ENCODE peak calls at places on chromosomes 11 and 22, in five cellular contexts. T is neural progenitor cell, P is neuronal stem cell, B is lower lobe of right lung, Q is thoracic aorta. S is an unnamed sample. For H3K9me3, the result is how much of the 10 kb centered on the place peaks cover.

GRCh38 chr22:21449531-21450319 is 17.5 kb upstream of the TMEM191C start:
- DNase-seq in T (peak), P (no peak), B (peak), Q (no peak), S (no peak)

GRCh38 chr11:123550620-123550917 is 103.9 kb downstream of the SCN3B start:
- DNase-seq in T (peak), P (no peak), B (no peak), Q (no peak), S (no peak)

GRCh38 chr22:30781271-30781875 is 86.7 kb downstream of the OSBP2 start:
- DNase-seq in T (no peak), P (no peak), B (no peak), Q (no peak), S (no peak)

GRCh38 chr22:36641902-36642640 is 61.5 kb downstream of the CACNG2 start:
- DNase-seq in T (no peak), P (no peak), B (no peak), Q (no peak), S (no peak)

GRCh38 chr22:26461188-26461810 is 22.3 kb downstream of the HPS4 start:
- DNase-seq in T (peak), P (peak), B (peak), Q (no peak), S (peak)

GRCh38 chr22:37431811-37432707 is 4.8 kb upstream of the ELFN2 start:
- DNase-seq in T (no peak), P (no peak), B (no peak), Q (no peak), S (peak)

GRCh38 chr11:93958991-93959390 is 62.2 kb upstream of the HEPHL1 start:
- DNase-seq in T (no peak), P (no peak), B (no peak), Q (no peak), S (no peak)

GRCh38 chr11:111018571-111018970 is 227.0 kb upstream of the POU2AF2 start:
- DNase-seq in T (no peak), P (no peak), B (no peak), Q (no peak), S (no peak)

GRCh38 chr22:38718414-38718813 is 12.7 kb downstream of the GTPBP1 start:
- DNase-seq in T (peak), P (no peak), B (peak), Q (peak), S (no peak)

GRCh38 chr22:31474743-31475142 is 14.9 kb downstream of the EIF4ENIF1 start:
- DNase-seq in T (no peak), P (no peak), B (no peak), Q (no peak), S (no peak)

GRCh38 chr11:116504541-116505149 is 268.1 kb downstream of the BUD13 start:
- DNase-seq in T (no peak), P (no peak), B (no peak), Q (no peak), S (no peak)

GRCh38 chr11:14310696-14311095 is 48.3 kb downstream of the RRAS2 start:
- DNase-seq in T (no peak), P (no peak), B (no peak), Q (no peak), S (peak)

GRCh38 chr22:25728064-25728463 is 13.9 kb upstream of the MYO18B start:
- DNase-seq in T (no peak), P (no peak), B (no peak), Q (no peak), S (no peak)

GRCh38 chr11:68825603-68826002 is 16.1 kb downstream of the CPT1A start:
- DNase-seq in T (peak), P (no peak), B (no peak), Q (no peak), S (no peak)

GRCh38 chr11:102599642-102600261 is 25.4 kb downstream of the MMP20 start:
- DNase-seq in T (no peak), P (no peak), B (no peak), Q (no peak), S (no peak)

GRCh38 chr22:35961480-35961902 is 67.1 kb downstream of the RBFOX2 start:
- DNase-seq in T (peak), P (peak), B (no peak), Q (peak), S (peak)

GRCh38 chr11:56533054-56533740 is 9.9 kb downstream of the OR5M11 start:
- DNase-seq in T (no peak), P (no peak), B (no peak), Q (no peak), S (no peak)

GRCh38 chr11:126113515-126113957 is 50.9 kb upstream of the CDON start:
- DNase-seq in T (peak), P (no peak), B (peak), Q (peak), S (no peak)

GRCh38 chr11:7577226-7577882 is 63.6 kb downstream of the PPFIBP2 start:
- DNase-seq in T (no peak), P (no peak), B (no peak), Q (no peak), S (no peak)

GRCh38 chr11:103016031-103016430 is 60.5 kb upstream of the MMP13 start:
- DNase-seq in T (no peak), P (no peak), B (no peak), Q (no peak), S (no peak)

GRCh38 chr11:39442177-39442576 is 2017.3 kb downstream of the LRRC4C start:
- DNase-seq in T (no peak), P (no peak), B (no peak), Q (no peak), S (no peak)

GRCh38 chr11:11157201-11157600 is 195.8 kb downstream of the CSNK2A3 start:
- DNase-seq in T (peak), P (no peak), B (no peak), Q (no peak), S (no peak)

GRCh38 chr11:75476716-75477613 is 44.0 kb upstream of the KLHL35 start:
- DNase-seq in T (no peak), P (no peak), B (peak), Q (no peak), S (no peak)

GRCh38 chr22:35617137-35617755 is at the start of gene MB:
- DNase-seq in T (no peak), P (no peak), B (no peak), Q (no peak), S (no peak)

GRCh38 chr11:126310229-126310991 is 6.5 kb downstream of the DCPS start:
- DNase-seq in T (peak), P (peak), B (peak), Q (peak), S (peak)

GRCh38 chr11:103798029-103798428 is 238.4 kb upstream of the DDI1 start:
- DNase-seq in T (no peak), P (no peak), B (no peak), Q (no peak), S (no peak)

GRCh38 chr11:46357483-46357936 is 10.2 kb downstream of the DGKZ start:
- DNase-seq in T (no peak), P (no peak), B (no peak), Q (no peak), S (no peak)

GRCh38 chr11:111479666-111480065 is 32.5 kb downstream of the BTG4 start:
- DNase-seq in T (no peak), P (no peak), B (no peak), Q (no peak), S (no peak)

GRCh38 chr11:126329644-126330200 is 25.8 kb upstream of the ST3GAL4 start:
- DNase-seq in T (no peak), P (no peak), B (no peak), Q (no peak), S (no peak)

GRCh38 chr11:122661182-122661945 is 5.8 kb downstream of the UBASH3B start:
- DNase-seq in T (peak), P (peak), B (no peak), Q (no peak), S (no peak)

GRCh38 chr11:27688076-27688475 is 12.2 kb downstream of the BDNF start:
- DNase-seq in T (peak), P (no peak), B (no peak), Q (no peak), S (no peak)

GRCh38 chr11:45423036-45423435 is 136.9 kb upstream of the SYT13 start:
- DNase-seq in T (no peak), P (no peak), B (no peak), Q (no peak), S (no peak)

GRCh38 chr22:48394787-48395620 is 1432.7 kb downstream of the BRD1 start:
- DNase-seq in T (no peak), P (no peak), B (no peak), Q (no peak), S (no peak)

GRCh38 chr22:26756675-26757293 is 99.4 kb downstream of the MIAT start:
- DNase-seq in T (peak), P (peak), B (peak), Q (peak), S (peak)

GRCh38 chr11:17748044-17748443 is 13.5 kb downstream of the KCNC1 start:
- DNase-seq in T (no peak), P (no peak), B (no peak), Q (no peak), S (no peak)

GRCh38 chr22:33853200-33854097 is 66.8 kb downstream of the LARGE1 start:
- DNase-seq in T (peak), P (no peak), B (peak), Q (no peak), S (peak)

GRCh38 chr22:49487950-49488349 is 339.7 kb downstream of the BRD1 start:
- DNase-seq in T (no peak), P (no peak), B (no peak), Q (no peak), S (no peak)

DNA sequence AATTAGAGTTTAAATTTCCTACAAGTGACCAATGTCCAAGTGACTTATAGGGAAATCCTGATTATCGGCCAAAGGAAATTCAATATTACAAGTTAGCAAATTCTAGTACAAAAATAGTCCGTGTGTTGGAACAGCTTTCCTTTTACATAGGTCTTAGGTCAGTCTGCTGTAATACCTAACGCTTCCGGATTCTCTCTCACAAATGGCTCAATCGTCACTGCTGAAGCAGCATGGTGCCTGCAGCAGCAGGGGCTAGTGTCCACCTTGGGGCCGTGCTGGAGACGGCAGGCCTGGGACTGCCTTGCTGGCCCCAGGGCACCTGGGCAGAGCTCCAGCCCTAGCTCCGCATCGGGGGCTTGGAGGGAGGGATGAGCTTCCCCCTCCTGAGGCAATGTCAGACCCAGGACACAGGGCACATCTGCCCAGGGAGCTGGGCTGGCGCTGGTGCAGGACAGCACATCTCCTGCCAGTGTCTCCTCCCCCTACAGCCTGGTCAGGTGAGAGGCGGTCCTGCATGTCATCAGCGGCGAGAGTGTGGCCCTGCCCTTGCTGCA is 39.4 kb upstream of the CLTCL1 start:
- DNase-seq in T (no peak), P (no peak), B (no peak), Q (no peak), S (no peak)
- H3K9me3 ChIP-seq in T (under half), P (under half), B (under half), Q (under half), S (under half)

DNA sequence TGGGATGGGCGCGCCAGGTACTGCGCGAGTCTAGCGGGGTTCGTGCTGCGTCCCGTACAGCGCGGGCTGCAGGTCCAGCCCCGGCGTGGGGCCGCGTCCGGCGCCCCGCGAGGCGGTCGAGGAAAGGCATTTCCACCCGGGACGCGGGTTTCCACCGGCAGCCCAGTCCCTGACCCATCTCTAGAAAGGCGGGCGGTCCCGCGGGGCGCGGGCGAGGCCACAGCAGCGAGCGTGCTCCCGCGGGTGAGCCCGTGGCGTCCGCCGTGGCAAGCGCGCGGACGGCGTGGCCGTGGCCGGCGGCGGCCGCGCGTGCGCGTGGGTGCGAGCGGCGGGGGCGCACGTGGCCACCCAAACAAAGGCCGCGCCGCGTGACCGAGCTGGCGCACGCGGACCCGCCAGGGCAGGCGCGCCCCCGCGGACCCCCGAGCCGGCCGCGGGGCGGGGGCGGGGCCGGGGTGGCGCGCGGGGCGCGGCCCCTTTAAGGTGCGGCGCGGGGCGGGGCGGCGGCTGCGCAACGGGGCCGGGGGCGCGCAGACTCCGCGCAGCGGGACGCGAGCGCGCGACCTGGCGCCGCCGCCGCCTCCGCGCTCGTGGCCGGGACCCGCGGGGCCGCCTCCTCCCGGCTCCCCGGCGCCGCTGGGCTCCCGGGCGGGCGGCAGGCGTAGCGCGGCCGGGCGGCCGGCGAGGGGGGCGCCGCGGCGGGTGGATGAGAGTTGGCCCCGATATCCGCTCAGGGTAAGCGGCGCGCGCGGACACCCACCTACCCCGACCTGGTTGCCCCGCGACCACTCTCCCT is 39.3 kb upstream of the CELSR1 start:
- DNase-seq in T (peak), P (peak), B (peak), Q (no peak), S (peak)
- H3K4me3 ChIP-seq in T (peak), P (peak), B (peak), Q (peak), S (peak)

DNA sequence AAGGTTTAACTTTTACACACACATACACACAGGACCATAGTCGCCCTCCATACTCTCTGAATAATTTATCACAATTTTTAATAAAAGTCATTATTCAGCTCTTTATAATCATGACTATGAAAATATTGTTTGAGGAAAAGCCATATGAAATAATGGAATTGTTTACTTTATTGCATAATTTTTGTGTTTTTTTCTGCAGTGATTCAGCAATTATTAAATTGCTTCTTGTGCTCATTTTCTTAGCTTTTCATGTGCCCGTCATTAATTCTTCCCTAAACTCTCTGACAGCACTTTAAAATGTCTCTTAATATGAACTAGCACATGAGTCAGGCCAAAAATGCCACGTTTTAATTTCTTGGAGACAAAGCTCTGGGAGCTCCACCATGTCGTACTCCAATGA is 77.5 kb upstream of the ALX4 start:
- DNase-seq in T (no peak), P (no peak), B (no peak), Q (no peak), S (no peak)
- H3K9me3 ChIP-seq in T (under half), P (under half), B (under half), Q (under half), S (under half)

DNA sequence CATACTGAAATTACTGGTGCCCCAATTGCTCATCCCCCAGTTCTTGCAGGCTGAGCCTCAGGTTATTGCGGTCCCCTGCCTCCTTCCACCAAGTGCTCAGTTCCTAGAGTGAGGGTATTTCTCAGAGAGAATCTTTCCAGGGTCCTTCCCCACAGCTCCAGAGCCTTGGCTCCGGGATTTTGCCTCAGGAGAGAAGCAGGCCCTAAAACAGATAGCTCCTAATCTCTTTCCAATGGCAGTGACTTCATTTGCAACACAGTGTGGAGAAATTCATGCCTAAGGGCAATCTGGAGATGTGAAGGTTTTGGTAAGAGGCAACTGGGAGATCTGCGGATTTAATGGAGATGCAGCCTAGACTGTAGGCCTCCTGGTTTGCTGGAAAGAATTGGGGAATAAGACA is 2.9 kb downstream of the NF2 start:
- DNase-seq in T (no peak), P (no peak), B (no peak), Q (no peak), S (peak)
- H3K4me3 ChIP-seq in T (no peak), P (no peak), B (no peak), Q (no peak), S (no peak)

DNA sequence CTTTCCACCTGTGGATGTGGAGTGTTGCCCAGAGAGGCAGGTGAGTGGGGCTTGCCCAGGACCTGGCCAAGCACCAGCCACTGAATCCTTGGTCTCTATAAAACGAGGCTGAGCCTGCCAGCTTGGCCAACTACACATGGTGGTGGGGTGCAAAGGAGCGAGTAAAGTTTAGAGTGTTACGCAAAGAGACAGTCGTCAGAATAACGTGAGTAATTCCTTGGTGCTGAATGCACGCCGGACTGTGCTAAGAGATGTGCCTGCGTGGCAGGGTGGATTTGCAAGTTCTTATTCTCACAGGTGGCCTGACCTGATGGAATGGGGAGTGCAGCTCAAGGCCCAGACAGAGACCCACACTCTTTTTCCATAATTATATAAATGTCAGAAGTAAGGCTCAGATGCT is 88.6 kb upstream of the B3GAT1 start:
- DNase-seq in T (no peak), P (no peak), B (no peak), Q (no peak), S (no peak)
- H3K9me3 ChIP-seq in T (under half), P (under half), B (under half), Q (under half), S (under half)

GRCh38 chr11:2297623-2298030 is 4.1 kb downstream of the C11orf21 start:
- DNase-seq in T (no peak), P (no peak), B (no peak), Q (no peak), S (no peak)

GRCh38 chr11:2300290-2300935 is 1.3 kb downstream of the C11orf21 start:
- DNase-seq in T (no peak), P (no peak), B (no peak), Q (no peak), S (peak)

GRCh38 chr11:2299773-2300172 is 1.9 kb downstream of the C11orf21 start:
- DNase-seq in T (no peak), P (no peak), B (no peak), Q (no peak), S (no peak)

GRCh38 chr11:2298131-2298794 is 3.5 kb downstream of the C11orf21 start:
- DNase-seq in T (no peak), P (no peak), B (no peak), Q (no peak), S (peak)

DNA sequence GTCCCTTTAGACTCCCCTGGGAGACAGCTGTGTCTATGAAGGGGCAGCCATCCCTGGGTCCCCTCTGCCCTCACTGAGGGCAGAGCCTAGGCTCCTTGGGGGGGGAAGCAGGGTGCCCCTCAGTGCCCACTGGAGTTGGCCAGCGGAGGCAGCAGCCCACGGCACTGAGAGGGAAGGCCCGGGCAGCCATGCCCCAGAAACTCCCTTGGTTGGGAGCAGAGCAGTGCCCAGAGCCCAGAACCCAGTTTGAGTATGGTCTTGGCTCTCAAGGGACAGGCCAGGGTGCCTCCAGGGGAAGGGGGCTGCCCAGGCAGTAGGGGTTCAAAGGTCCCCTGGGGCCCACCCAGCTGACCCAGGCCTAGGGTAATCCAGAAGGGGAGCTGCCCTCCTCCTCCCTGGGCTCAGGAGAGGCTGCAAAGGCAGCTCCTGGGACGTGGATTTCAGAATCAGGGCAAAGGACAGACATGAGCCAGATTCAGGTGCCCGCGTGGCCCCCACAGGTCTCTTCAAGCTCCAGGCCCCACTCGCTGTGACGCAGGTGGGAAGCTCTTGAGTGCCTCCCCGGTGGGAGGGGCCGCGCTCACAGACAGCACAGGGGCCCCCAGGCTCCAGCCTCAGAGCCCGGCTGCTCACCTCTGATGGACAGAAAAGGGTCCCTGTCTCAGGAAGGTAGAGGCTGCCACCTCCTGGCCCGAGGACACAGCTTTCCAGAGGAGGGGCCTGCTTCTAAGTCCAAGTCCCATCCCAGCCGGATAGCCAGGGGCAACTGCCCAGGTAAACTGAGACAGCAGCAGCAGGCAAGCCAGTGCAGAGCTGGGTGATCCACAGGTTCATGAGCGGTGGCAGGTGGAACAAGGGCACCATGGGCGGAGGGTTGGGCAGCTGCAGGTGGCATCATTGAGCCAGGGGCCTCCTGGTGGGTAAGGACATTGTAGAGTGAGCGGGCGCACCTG is 2.6 kb downstream of the C11orf21 start:
- DNase-seq in T (peak), P (peak), B (peak), Q (no peak), S (peak)
- H3K4me3 ChIP-seq in T (no peak), P (no peak), B (no peak), Q (no peak), S (no peak)